ENCODE peak calls at places on chromosome 7, in ten cellular contexts. R is aorta, B is fibroblast of mammary gland, F is AG10803, P is RWPE1, G is LNCaP clone FGC, E is heart left ventricle, H is kidney glomerular epithelial cell, C is GM20000, A is GM18507. J is an unnamed sample.

GRCh38 chr7:148883233-148884048 is 650 bp downstream of the EZH2 start:
- DNase-seq in E (peak; percentile 77), A (no peak), C (peak; percentile 68), G (no peak), B (no peak), R (peak; percentile 85), F (no peak), P (peak; percentile 13), H (peak; percentile 40), J (no peak)

GRCh38 chr7:26891400-26892355 is 27.3 kb upstream of the SKAP2 start:
- DNase-seq in A (peak; percentile 11), B (peak; percentile 49), R (no peak), P (peak; percentile 32), F (peak; percentile 29), H (peak; percentile 58), G (no peak), E (no peak), C (peak; percentile 17), J (no peak)

GRCh38 chr7:26167293-26167934 is 15.4 kb downstream of the NFE2L3 start:
- DNase-seq in F (no peak), G (no peak), A (no peak), P (no peak), H (no peak), R (no peak), E (no peak), C (peak; percentile 54), B (no peak), J (no peak)

GRCh38 chr7:17009007-17009719 is 127.4 kb upstream of the AGR3 start:
- DNase-seq in H (no peak), P (no peak), C (peak; percentile 14), G (peak; percentile 10), R (no peak), A (no peak), E (no peak), F (peak; percentile 71), B (peak; percentile 64), J (no peak)

GRCh38 chr7:90239625-90240228 is 5.2 kb upstream of the CFAP69 start:
- DNase-seq in G (no peak), P (no peak), A (no peak), B (no peak), H (no peak), R (no peak), E (no peak), C (no peak), F (no peak), J (no peak)

GRCh38 chr7:87414400-87415188 is 60.9 kb downstream of the ABCB4 start:
- DNase-seq in H (peak; percentile 85), A (no peak), P (no peak), F (peak; percentile 73), G (no peak), C (no peak), R (no peak), B (peak; percentile 64), E (no peak), J (no peak)

GRCh38 chr7:44379366-44380178 is 54.2 kb upstream of the CAMK2B start:
- DNase-seq in P (no peak), R (no peak), F (peak; percentile 25), H (peak; percentile 5), E (no peak), C (no peak), A (no peak), B (peak; percentile 43), G (no peak), J (no peak)

GRCh38 chr7:50446542-50446960 is 3.6 kb downstream of the FIGNL1 start:
- DNase-seq in P (peak; percentile 82), B (peak; percentile 92), H (peak; percentile 77), C (no peak), F (peak; percentile 86), A (no peak), G (no peak), E (no peak), R (no peak), J (peak; percentile 90)

GRCh38 chr7:44935016-44935415 is 43.8 kb downstream of the MYO1G start:
- DNase-seq in P (no peak), H (no peak), C (no peak), R (no peak), E (no peak), F (no peak), G (no peak), A (no peak), B (no peak), J (peak; percentile 12)

GRCh38 chr7:16546921-16547505 is 20.4 kb downstream of the LRRC72 start:
- DNase-seq in H (no peak), P (no peak), C (no peak), F (no peak), B (no peak), A (no peak), R (no peak), E (no peak), G (no peak), J (no peak)

GRCh38 chr7:127322832-127323231 is 69.7 kb downstream of the ZNF800 start:
- DNase-seq in R (no peak), H (no peak), F (no peak), E (no peak), C (no peak), G (no peak), A (no peak), P (no peak), B (no peak), J (no peak)

GRCh38 chr7:74569501-74570075 is 87.9 kb upstream of the GTF2I start:
- DNase-seq in C (no peak), R (no peak), E (no peak), G (no peak), F (no peak), A (no peak), H (no peak), P (no peak), B (no peak), J (no peak)

GRCh38 chr7:137937202-137937560 is 64.7 kb downstream of the CREB3L2 start:
- DNase-seq in F (peak; percentile 66), E (no peak), H (no peak), P (no peak), R (no peak), A (no peak), B (peak; percentile 81), G (no peak), C (no peak), J (no peak)

GRCh38 chr7:122055072-122055471 is 89.0 kb downstream of the AASS start:
- DNase-seq in P (peak; percentile 13), H (no peak), R (no peak), E (no peak), G (no peak), F (no peak), C (no peak), A (no peak), B (no peak), J (no peak)

GRCh38 chr7:22561895-22562593 is 62.1 kb upstream of the STEAP1B start:
- DNase-seq in P (peak; percentile 60), A (no peak), G (no peak), B (no peak), F (peak; percentile 50), E (no peak), H (peak; percentile 46), C (peak; percentile 30), R (no peak), J (peak; percentile 35)

GRCh38 chr7:150373049-150373801 is 4.6 kb downstream of the REPIN1 start:
- DNase-seq in E (no peak), F (no peak), H (no peak), A (no peak), C (peak; percentile 23), G (no peak), B (no peak), P (no peak), R (no peak), J (peak; percentile 43)

GRCh38 chr7:98352621-98353020 is 48.3 kb downstream of the BAIAP2L1 start:
- DNase-seq in E (no peak), G (peak; percentile 52), A (no peak), H (no peak), F (peak; percentile 92), P (peak; percentile 91), R (no peak), B (peak; percentile 88), C (no peak), J (no peak)

GRCh38 chr7:158541330-158542010 is 46.2 kb downstream of the PTPRN2 start:
- DNase-seq in R (no peak), F (no peak), C (peak; percentile 85), A (peak; percentile 43), H (no peak), P (no peak), G (no peak), B (no peak), E (no peak), J (no peak)

GRCh38 chr7:20201380-20201779 is 15.8 kb downstream of the MACC1 start:
- DNase-seq in P (no peak), R (no peak), H (no peak), F (no peak), B (no peak), A (no peak), C (peak; percentile 23), G (no peak), E (no peak), J (peak; percentile 29)

GRCh38 chr7:92717982-92718716 is 118.2 kb downstream of the CDK6 start:
- DNase-seq in E (peak; percentile 64), G (peak; percentile 42), F (peak; percentile 49), P (peak; percentile 79), A (peak; percentile 18), C (peak; percentile 58), B (peak; percentile 32), H (peak; percentile 42), R (peak; percentile 79), J (peak; percentile 57)

GRCh38 chr7:18086165-18087030 is 58.8 kb upstream of the PRPS1L1 start:
- DNase-seq in B (no peak), G (no peak), R (peak; percentile 89), E (peak; percentile 71), C (peak; percentile 36), F (no peak), A (no peak), P (peak; percentile 30), H (no peak), J (no peak)

GRCh38 chr7:5495581-5496375 is 72.1 kb upstream of the TNRC18 start:
- DNase-seq in F (peak; percentile 25), P (no peak), E (peak; percentile 86), G (peak; percentile 84), R (peak; percentile 94), H (no peak), C (no peak), B (no peak), A (no peak), J (no peak)